ENCODE peak calls at places on chromosomes 3 and 15, in seven cellular contexts. R is foreskin keratinocyte, B is stomach, E is spleen, P is neuronal stem cell, I is lower lobe of right lung, O is GM23248. D is an unnamed sample. For H3K4me1, the result is how much of the 10 kb centered on the place peaks cover.

GRCh38 chr3:190076601-190077444 is 43.9 kb downstream of the P3H2 start:
- DNase-seq in R (peak), B (no peak), E (no peak), P (peak), I (no peak), O (peak), D (peak)

GRCh38 chr3:48267782-48268181 is 26.9 kb downstream of the ZNF589 start:
- DNase-seq in R (peak), B (no peak), E (no peak), P (no peak), I (no peak), O (no peak), D (no peak)

GRCh38 chr3:96865605-96866004 is 51.2 kb downstream of the EPHA6 start:
- DNase-seq in R (no peak), B (no peak), E (no peak), P (no peak), I (no peak), O (no peak), D (no peak)

GRCh38 chr3:73600293-73600938 is 24.3 kb downstream of the PDZRN3 start:
- DNase-seq in R (no peak), B (no peak), E (no peak), P (no peak), I (no peak), O (peak), D (no peak)

GRCh38 chr15:53811530-53811929 is 52.1 kb upstream of the WDR72 start:
- DNase-seq in R (no peak), B (no peak), E (no peak), P (no peak), I (no peak), O (peak), D (no peak)

GRCh38 chr15:39110746-39111145 is 470.1 kb upstream of the THBS1 start:
- DNase-seq in R (no peak), B (no peak), E (no peak), P (no peak), I (no peak), O (peak), D (no peak)

GRCh38 chr15:40782609-40783227 is 12.9 kb downstream of the C15orf62 start:
- DNase-seq in R (no peak), B (peak), E (peak), P (no peak), I (peak), O (peak), D (no peak)

GRCh38 chr3:179321585-179322322 is 1.1 kb upstream of the ZNF639 start:
- DNase-seq in R (no peak), B (no peak), E (no peak), P (no peak), I (no peak), O (peak), D (no peak)

GRCh38 chr15:61759639-61760038 is 300.6 kb downstream of the VPS13C start:
- DNase-seq in R (no peak), B (no peak), E (no peak), P (no peak), I (no peak), O (no peak), D (no peak)

GRCh38 chr15:62464705-62465104 is 299.6 kb upstream of the C2CD4B start:
- DNase-seq in R (peak), B (no peak), E (no peak), P (no peak), I (no peak), O (peak), D (no peak)

GRCh38 chr15:29972051-29972450 is 110.7 kb upstream of the GOLGA8J start:
- DNase-seq in R (peak), B (no peak), E (no peak), P (no peak), I (no peak), O (no peak), D (no peak)

GRCh38 chr15:60584355-60585023 is 105.5 kb upstream of the ICE2 start:
- DNase-seq in R (no peak), B (no peak), E (no peak), P (no peak), I (no peak), O (peak), D (no peak)
- H3K27ac ChIP-seq in R (no peak), B (no peak), E (no peak), P (no peak), I (peak), O (no peak), D (no peak)

GRCh38 chr15:31365032-31365654 is 38.5 kb downstream of the KLF13 start:
- DNase-seq in R (no peak), B (no peak), E (peak), P (no peak), I (no peak), O (no peak), D (no peak)
- H3K4me1 ChIP-seq in R (under half), B (half or more), E (half or more), P (under half), I (half or more), O (under half), D (under half)

GRCh38 chr3:12472000-12472399 is 12.3 kb upstream of the TSEN2 start:
- DNase-seq in R (no peak), B (no peak), E (no peak), P (no peak), I (no peak), O (no peak), D (no peak)

GRCh38 chr3:12470680-12471079 is 13.6 kb upstream of the TSEN2 start:
- DNase-seq in R (no peak), B (no peak), E (no peak), P (no peak), I (no peak), O (no peak), D (no peak)

GRCh38 chr3:12471228-12471627 is 13.1 kb upstream of the TSEN2 start:
- DNase-seq in R (peak), B (no peak), E (no peak), P (no peak), I (no peak), O (no peak), D (no peak)

GRCh38 chr3:12472796-12473195 is 11.5 kb upstream of the TSEN2 start:
- DNase-seq in R (no peak), B (no peak), E (no peak), P (no peak), I (no peak), O (no peak), D (no peak)

DNA sequence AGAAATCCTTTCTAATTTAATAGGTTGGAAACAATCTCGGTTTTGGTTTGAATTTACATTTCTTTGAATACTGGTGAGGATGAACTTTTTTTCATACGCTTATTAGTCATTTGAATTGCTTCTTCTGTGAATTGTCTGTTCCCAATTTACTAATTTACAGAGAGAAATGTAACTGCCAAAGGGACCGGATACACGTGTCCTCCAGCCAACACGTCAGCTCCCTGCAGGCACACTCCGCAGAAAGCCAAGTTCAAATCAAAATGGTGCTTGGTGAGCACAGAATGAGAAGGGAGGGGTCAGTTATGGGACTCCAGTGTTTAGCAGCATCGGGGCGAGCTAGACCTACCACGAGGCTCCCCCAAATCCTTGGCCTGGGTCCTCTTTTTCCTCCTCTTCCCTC is 10.8 kb upstream of the TSEN2 start:
- DNase-seq in R (no peak), B (no peak), E (no peak), P (no peak), I (no peak), O (peak), D (no peak)
- H3K27ac ChIP-seq in R (no peak), B (no peak), E (no peak), P (no peak), I (no peak), O (no peak), D (no peak)

DNA sequence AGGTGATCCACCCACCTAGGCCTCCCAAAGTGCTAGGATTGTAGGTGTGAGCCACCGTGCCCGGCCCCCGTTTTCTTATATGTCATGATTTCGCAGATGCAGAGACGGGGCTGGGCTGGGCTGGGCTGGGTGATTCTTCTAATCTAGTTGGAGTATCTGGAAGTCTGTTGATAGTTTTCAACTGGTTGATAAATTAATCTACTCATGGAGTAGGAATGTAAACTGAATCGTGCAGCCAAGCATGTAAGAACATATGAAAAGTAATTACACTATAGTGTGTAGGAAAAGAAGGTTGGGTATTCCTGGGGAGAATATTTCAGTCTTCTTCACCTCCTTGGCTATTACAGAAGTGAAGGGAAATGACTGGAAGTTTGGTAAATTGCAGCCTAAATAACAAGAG is 82.6 kb upstream of the MAGI1 start:
- DNase-seq in R (peak), B (no peak), E (no peak), P (no peak), I (no peak), O (peak), D (no peak)
- H3K4me1 ChIP-seq in R (under half), B (under half), E (under half), P (under half), I (under half), O (under half), D (under half)

GRCh38 chr3:140931-141330 is 55.6 kb upstream of the CHL1 start:
- DNase-seq in R (no peak), B (no peak), E (no peak), P (no peak), I (no peak), O (no peak), D (no peak)
- H3K27ac ChIP-seq in R (no peak), B (no peak), E (no peak), P (no peak), I (no peak), O (no peak), D (no peak)

GRCh38 chr3:88058322-88058592 is 548 bp downstream of the CGGBP1 start:
- DNase-seq in R (no peak), B (no peak), E (no peak), P (no peak), I (no peak), O (no peak), D (no peak)

GRCh38 chr3:88057650-88058321 is 1.0 kb downstream of the CGGBP1 start:
- DNase-seq in R (no peak), B (no peak), E (no peak), P (peak), I (no peak), O (peak), D (no peak)

GRCh38 chr3:88058593-88059379 is at the start of the genes CGGBP1 and ZNF654:
- DNase-seq in R (peak), B (peak), E (peak), P (peak), I (peak), O (peak), D (peak)

GRCh38 chr3:88061749-88062148 is 2.7 kb downstream of the ZNF654 start:
- DNase-seq in R (no peak), B (no peak), E (no peak), P (no peak), I (no peak), O (peak), D (no peak)

DNA sequence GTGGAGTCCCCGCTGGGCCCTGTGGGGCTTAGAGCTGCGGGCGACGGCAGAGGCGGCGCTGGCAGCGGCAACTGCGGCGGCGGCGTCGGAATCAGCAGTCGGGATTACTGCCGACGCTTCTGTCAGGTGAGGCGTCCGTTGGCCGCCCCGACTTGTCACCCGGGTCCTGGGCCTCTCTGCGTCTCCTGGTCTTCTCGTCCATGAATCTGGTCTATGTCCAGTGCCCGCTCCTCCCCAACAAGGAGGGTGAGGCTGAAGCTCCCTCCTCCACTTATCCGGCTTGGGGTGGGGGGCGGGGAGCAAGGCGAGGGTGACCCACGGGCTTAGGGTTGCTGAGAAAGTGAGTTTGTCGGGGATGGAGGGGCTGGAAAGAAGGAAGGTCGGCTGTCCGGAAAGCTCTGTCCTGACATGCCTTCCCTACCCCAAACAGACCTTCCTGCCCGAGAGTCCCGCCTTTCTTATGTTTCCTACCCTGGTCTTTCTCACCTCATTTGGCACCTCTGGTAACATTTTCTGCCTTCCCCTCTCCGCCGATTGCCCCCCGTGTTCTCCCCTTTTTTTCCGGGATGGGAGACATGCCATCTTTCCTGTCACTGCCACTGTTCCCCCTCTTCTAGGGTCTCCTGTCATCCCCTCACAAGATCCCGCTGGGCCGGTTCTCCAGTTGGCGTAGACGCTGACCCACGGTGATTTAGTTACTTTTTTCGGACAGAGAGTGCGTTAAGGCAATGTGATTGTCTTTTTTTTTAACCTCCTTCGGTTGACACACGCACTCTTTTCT is 515 bp downstream of the ZNF654 start:
- DNase-seq in R (no peak), B (no peak), E (peak), P (peak), I (no peak), O (peak), D (peak)
- H3K4me1 ChIP-seq in R (under half), B (under half), E (half or more), P (under half), I (under half), O (under half), D (under half)

GRCh38 chr3:138492980-138493675 is 58.7 kb downstream of the ESYT3 start:
- DNase-seq in R (no peak), B (no peak), E (no peak), P (no peak), I (no peak), O (no peak), D (no peak)
- H3K27ac ChIP-seq in R (no peak), B (no peak), E (no peak), P (no peak), I (no peak), O (no peak), D (no peak)

GRCh38 chr15:47727676-47728075 is 10.4 kb downstream of the SEMA6D start:
- DNase-seq in R (no peak), B (no peak), E (no peak), P (no peak), I (no peak), O (no peak), D (no peak)
- H3K4me1 ChIP-seq in R (under half), B (under half), E (under half), P (under half), I (under half), O (under half), D (under half)